ENCODE peak calls at places on chromosomes 12 and 14, in four cellular contexts. One of them, this sample, is unnamed.

GRCh38 chr12:89461649-89462612 is 62.7 kb downstream of the GALNT4 start:
- DNase-seq in endothelial cell of umbilical vein: peak
- DNase-seq in cardiac fibroblast: peak
- DNase-seq in astrocyte of the spinal cord: peak
- DNase-seq in this sample: no peak

GRCh38 chr12:53659011-53659551 is 16.8 kb downstream of the ATP5MC2 start:
- DNase-seq in endothelial cell of umbilical vein: peak
- DNase-seq in cardiac fibroblast: peak
- DNase-seq in astrocyte of the spinal cord: peak
- DNase-seq in this sample: no peak

GRCh38 chr12:83190631-83191390 is 504.1 kb downstream of the TMTC2 start:
- DNase-seq in endothelial cell of umbilical vein: no peak
- DNase-seq in cardiac fibroblast: no peak
- DNase-seq in astrocyte of the spinal cord: no peak
- DNase-seq in this sample: no peak

GRCh38 chr14:61252354-61253063 is 28.6 kb downstream of the TMEM30B start:
- DNase-seq in endothelial cell of umbilical vein: peak
- DNase-seq in cardiac fibroblast: peak
- DNase-seq in astrocyte of the spinal cord: peak
- DNase-seq in this sample: peak

GRCh38 chr14:23569443-23570151 is 2.0 kb upstream of the AP1G2 start:
- DNase-seq in endothelial cell of umbilical vein: no peak
- DNase-seq in cardiac fibroblast: no peak
- DNase-seq in astrocyte of the spinal cord: no peak
- DNase-seq in this sample: no peak

GRCh38 chr14:97854918-97855317 is 1057.7 kb downstream of the VRK1 start:
- DNase-seq in endothelial cell of umbilical vein: no peak
- DNase-seq in cardiac fibroblast: no peak
- DNase-seq in astrocyte of the spinal cord: no peak
- DNase-seq in this sample: no peak

GRCh38 chr12:123034865-123035264 is 54.4 kb downstream of the ARL6IP4 start:
- DNase-seq in endothelial cell of umbilical vein: no peak
- DNase-seq in cardiac fibroblast: peak
- DNase-seq in astrocyte of the spinal cord: peak
- DNase-seq in this sample: no peak

GRCh38 chr12:12033589-12034223 is 37.0 kb upstream of the BCL2L14 start:
- DNase-seq in endothelial cell of umbilical vein: no peak
- DNase-seq in cardiac fibroblast: no peak
- DNase-seq in astrocyte of the spinal cord: no peak
- DNase-seq in this sample: no peak

GRCh38 chr14:104927901-104928300 is 3.2 kb downstream of the PLD4 start:
- DNase-seq in endothelial cell of umbilical vein: no peak
- DNase-seq in cardiac fibroblast: no peak
- DNase-seq in astrocyte of the spinal cord: no peak
- DNase-seq in this sample: no peak
- TF ChIP-seq CTCF in endothelial cell of umbilical vein: no peak
- TF ChIP-seq CTCF in cardiac fibroblast: no peak
- TF ChIP-seq CTCF in astrocyte of the spinal cord: no peak
- TF ChIP-seq CTCF in this sample: no peak

DNA sequence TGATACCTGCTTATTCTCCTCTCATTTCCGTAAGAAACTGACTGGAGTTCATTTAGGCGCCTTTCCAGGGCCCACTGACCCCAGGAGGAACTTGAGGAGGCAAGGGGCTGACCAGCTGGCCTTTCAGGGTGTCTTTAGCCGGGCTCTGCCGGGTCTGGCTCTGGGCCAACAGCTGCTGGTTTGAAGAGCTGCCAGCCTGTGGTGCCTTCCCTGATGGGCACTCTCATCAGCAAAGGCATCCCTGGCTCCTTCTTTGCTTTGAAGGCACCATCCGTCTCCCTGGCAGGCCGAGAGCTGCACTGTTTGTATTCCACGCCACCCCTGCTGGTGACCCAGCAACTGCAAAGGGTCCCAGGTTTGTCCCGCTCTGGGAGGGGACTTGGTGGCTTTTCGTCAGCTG is 42.0 kb downstream of the IQSEC3 start:
- DNase-seq in endothelial cell of umbilical vein: no peak
- DNase-seq in cardiac fibroblast: no peak
- DNase-seq in astrocyte of the spinal cord: no peak
- DNase-seq in this sample: no peak
- H3K4me3 ChIP-seq in endothelial cell of umbilical vein: no peak
- H3K4me3 ChIP-seq in cardiac fibroblast: no peak
- H3K4me3 ChIP-seq in astrocyte of the spinal cord: no peak
- H3K4me3 ChIP-seq in this sample: no peak

DNA sequence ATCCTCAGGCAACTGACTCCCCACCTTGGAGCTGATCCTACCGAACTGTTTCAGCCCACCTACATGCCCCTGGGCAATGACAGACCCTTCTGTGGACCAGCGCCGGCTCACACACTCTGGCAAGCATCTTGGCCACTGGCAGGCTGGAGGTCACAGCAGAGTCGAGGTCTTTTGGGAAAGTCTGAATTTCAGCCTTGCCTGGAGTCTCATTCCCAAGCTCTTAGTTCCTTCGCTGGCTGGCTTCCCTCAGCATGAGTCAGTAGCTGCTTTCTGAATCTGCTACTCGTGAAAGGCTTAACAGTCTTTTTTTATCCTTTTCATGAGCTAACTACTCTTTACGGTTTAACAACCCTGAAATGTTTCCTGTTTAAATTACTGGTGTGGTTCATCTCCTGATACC is 44.5 kb downstream of the ASCL4 start:
- DNase-seq in endothelial cell of umbilical vein: no peak
- DNase-seq in cardiac fibroblast: peak
- DNase-seq in astrocyte of the spinal cord: peak
- DNase-seq in this sample: no peak
- TF ChIP-seq CTCF in endothelial cell of umbilical vein: no peak
- TF ChIP-seq CTCF in cardiac fibroblast: no peak
- TF ChIP-seq CTCF in astrocyte of the spinal cord: no peak
- TF ChIP-seq CTCF in this sample: no peak

GRCh38 chr12:54749191-54749818 is 101.1 kb upstream of the DCD start:
- DNase-seq in endothelial cell of umbilical vein: peak
- DNase-seq in cardiac fibroblast: peak
- DNase-seq in astrocyte of the spinal cord: peak
- DNase-seq in this sample: no peak
- H3K4me3 ChIP-seq in endothelial cell of umbilical vein: no peak
- H3K4me3 ChIP-seq in cardiac fibroblast: no peak
- H3K4me3 ChIP-seq in astrocyte of the spinal cord: no peak
- H3K4me3 ChIP-seq in this sample: no peak

GRCh38 chr12:132186857-132187620 is 42.8 kb downstream of the NOC4L start:
- DNase-seq in endothelial cell of umbilical vein: no peak
- DNase-seq in cardiac fibroblast: no peak
- DNase-seq in astrocyte of the spinal cord: no peak
- DNase-seq in this sample: no peak
- TF ChIP-seq CTCF in endothelial cell of umbilical vein: no peak
- TF ChIP-seq CTCF in cardiac fibroblast: no peak
- TF ChIP-seq CTCF in astrocyte of the spinal cord: no peak
- TF ChIP-seq CTCF in this sample: no peak

GRCh38 chr14:76376409-76376877 is 506 bp downstream of the ESRRB start:
- DNase-seq in endothelial cell of umbilical vein: no peak
- DNase-seq in cardiac fibroblast: no peak
- DNase-seq in astrocyte of the spinal cord: no peak
- DNase-seq in this sample: no peak
- H3K4me3 ChIP-seq in endothelial cell of umbilical vein: peak
- H3K4me3 ChIP-seq in cardiac fibroblast: peak
- H3K4me3 ChIP-seq in astrocyte of the spinal cord: no peak
- H3K4me3 ChIP-seq in this sample: peak

GRCh38 chr12:70321182-70321581 is 44.9 kb upstream of the KCNMB4 start:
- DNase-seq in endothelial cell of umbilical vein: peak
- DNase-seq in cardiac fibroblast: no peak
- DNase-seq in astrocyte of the spinal cord: no peak
- DNase-seq in this sample: no peak

GRCh38 chr12:70317781-70318180 is 48.3 kb upstream of the KCNMB4 start:
- DNase-seq in endothelial cell of umbilical vein: no peak
- DNase-seq in cardiac fibroblast: no peak
- DNase-seq in astrocyte of the spinal cord: peak
- DNase-seq in this sample: no peak

GRCh38 chr12:70314145-70314544 is 51.9 kb upstream of the KCNMB4 start:
- DNase-seq in endothelial cell of umbilical vein: no peak
- DNase-seq in cardiac fibroblast: no peak
- DNase-seq in astrocyte of the spinal cord: no peak
- DNase-seq in this sample: no peak

DNA sequence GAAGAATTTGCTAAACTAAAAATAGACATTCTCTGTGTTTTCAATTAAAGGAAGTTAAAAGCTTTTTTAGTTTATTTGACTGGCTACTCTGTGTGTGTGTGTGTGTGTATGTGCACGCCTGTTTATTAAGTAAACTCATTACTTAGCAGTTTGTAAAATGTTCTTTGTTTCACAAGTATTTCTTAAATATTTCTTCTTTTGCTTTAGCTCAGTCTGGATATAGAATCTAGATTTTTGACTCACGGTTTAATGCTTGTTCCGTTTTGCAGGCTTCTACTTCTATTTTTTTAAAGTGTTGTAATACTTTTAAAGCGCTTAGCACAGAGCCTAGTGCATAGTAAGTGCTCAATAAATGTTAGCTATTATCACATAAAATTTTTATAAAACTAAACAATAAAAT is 46.5 kb upstream of the KCNMB4 start:
- DNase-seq in endothelial cell of umbilical vein: no peak
- DNase-seq in cardiac fibroblast: no peak
- DNase-seq in astrocyte of the spinal cord: no peak
- DNase-seq in this sample: no peak
- TF ChIP-seq CTCF in endothelial cell of umbilical vein: no peak
- TF ChIP-seq CTCF in cardiac fibroblast: no peak
- TF ChIP-seq CTCF in astrocyte of the spinal cord: no peak
- TF ChIP-seq CTCF in this sample: no peak